ENCODE peak calls at places on chromosomes 6 and 20, in nine cellular contexts. A, D, W, F, B, Z, J, T and M are unnamed samples.

GRCh38 chr6:119215885-119216590 is 133.5 kb downstream of the MAN1A1 start:
- DNase-seq in A (no peak), D (no peak), W (no peak), F (no peak), B (no peak), Z (no peak), J (no peak), T (no peak), M (peak; percentile 71)

GRCh38 chr6:10136636-10137035 is 278.2 kb downstream of the TFAP2A start:
- DNase-seq in A (no peak), D (no peak), W (no peak), F (no peak), B (no peak), Z (no peak), J (no peak), T (no peak), M (no peak)

GRCh38 chr6:127343753-127344659 is 597 bp upstream of the ECHDC1 start:
- DNase-seq in A (no peak), D (peak; percentile 51), W (peak; percentile 18), F (peak; percentile 12), B (no peak), Z (no peak), J (no peak), T (no peak), M (peak; percentile 54)

GRCh38 chr20:62788607-62789006 is 7.7 kb upstream of the MRGBP start:
- DNase-seq in A (no peak), D (no peak), W (no peak), F (no peak), B (no peak), Z (no peak), J (no peak), T (no peak), M (peak; percentile 30)

GRCh38 chr20:31883829-31884228 is 13.4 kb downstream of the TTLL9 start:
- DNase-seq in A (no peak), D (no peak), W (no peak), F (no peak), B (no peak), Z (no peak), J (no peak), T (no peak), M (no peak)

GRCh38 chr6:147448212-147448611 is 60.3 kb upstream of the SAMD5 start:
- DNase-seq in A (no peak), D (peak; percentile 41), W (peak; percentile 16), F (peak; percentile 58), B (no peak), Z (no peak), J (peak; percentile 56), T (peak; percentile 26), M (no peak)

GRCh38 chr20:54698373-54698772 is 223.0 kb downstream of the DOK5 start:
- DNase-seq in A (no peak), D (no peak), W (no peak), F (no peak), B (no peak), Z (no peak), J (no peak), T (no peak), M (no peak)

GRCh38 chr20:10111144-10111771 is 76.5 kb downstream of the ANKEF1 start:
- DNase-seq in A (peak; percentile 72), D (no peak), W (no peak), F (peak; percentile 67), B (no peak), Z (no peak), J (peak; percentile 44), T (no peak), M (no peak)

GRCh38 chr6:87541726-87542125 is 48.1 kb downstream of the RARS2 start:
- DNase-seq in A (no peak), D (no peak), W (no peak), F (no peak), B (no peak), Z (no peak), J (no peak), T (no peak), M (no peak)

GRCh38 chr20:61757678-61758555 is 307.8 kb downstream of the TAF4 start:
- DNase-seq in A (peak; percentile 24), D (no peak), W (no peak), F (no peak), B (no peak), Z (no peak), J (no peak), T (no peak), M (no peak)

GRCh38 chr20:383889-384288 is 3.3 kb downstream of the TRIB3 start:
- DNase-seq in A (no peak), D (no peak), W (no peak), F (no peak), B (no peak), Z (no peak), J (no peak), T (no peak), M (no peak)

GRCh38 chr20:14543040-14543439 is 205.6 kb upstream of the FLRT3 start:
- DNase-seq in A (no peak), D (no peak), W (no peak), F (no peak), B (no peak), Z (no peak), J (no peak), T (no peak), M (no peak)

GRCh38 chr6:151682922-151683321 is 124.6 kb upstream of the ESR1 start:
- DNase-seq in A (no peak), D (no peak), W (no peak), F (no peak), B (peak; percentile 29), Z (no peak), J (no peak), T (no peak), M (no peak)

GRCh38 chr20:14902432-14903089 is 565.1 kb upstream of the FLRT3 start:
- DNase-seq in A (no peak), D (peak; percentile 38), W (no peak), F (no peak), B (no peak), Z (no peak), J (no peak), T (no peak), M (no peak)

GRCh38 chr6:31037692-31038091 is 27.4 kb downstream of the MUC22 start:
- DNase-seq in A (no peak), D (no peak), W (no peak), F (no peak), B (no peak), Z (no peak), J (no peak), T (peak; percentile 30), M (no peak)

GRCh38 chr6:37239950-37240713 is 17.4 kb upstream of the TBC1D22B start:
- DNase-seq in A (peak; percentile 85), D (peak; percentile 91), W (peak; percentile 92), F (peak; percentile 83), B (peak; percentile 97), Z (peak; percentile 65), J (peak; percentile 87), T (peak; percentile 87), M (peak; percentile 89)

GRCh38 chr20:19649041-19649440 is 109.0 kb upstream of the RIN2 start:
- DNase-seq in A (no peak), D (no peak), W (no peak), F (no peak), B (peak; percentile 89), Z (no peak), J (no peak), T (no peak), M (no peak)

GRCh38 chr20:63500902-63501817 is 2.3 kb upstream of the EEF1A2 start:
- DNase-seq in A (no peak), D (no peak), W (no peak), F (no peak), B (no peak), Z (no peak), J (no peak), T (no peak), M (no peak)

GRCh38 chr20:32167552-32167951 is 40.0 kb downstream of the PLAGL2 start:
- DNase-seq in A (peak; percentile 7), D (no peak), W (no peak), F (no peak), B (no peak), Z (no peak), J (no peak), T (no peak), M (no peak)

GRCh38 chr6:106324726-106325335 is 729 bp downstream of the ATG5 start:
- DNase-seq in A (no peak), D (peak; percentile 30), W (no peak), F (no peak), B (no peak), Z (no peak), J (no peak), T (no peak), M (no peak)

GRCh38 chr6:38436726-38437465 is 202.8 kb downstream of the BTBD9 start:
- DNase-seq in A (no peak), D (no peak), W (no peak), F (no peak), B (no peak), Z (no peak), J (no peak), T (no peak), M (no peak)

GRCh38 chr6:156992396-156992795 is 215.2 kb downstream of the ARID1B start:
- DNase-seq in A (no peak), D (no peak), W (no peak), F (peak; percentile 17), B (no peak), Z (no peak), J (no peak), T (no peak), M (peak; percentile 29)

GRCh38 chr20:41998539-41999341 is 380.6 kb upstream of the CHD6 start:
- DNase-seq in A (no peak), D (no peak), W (no peak), F (no peak), B (peak; percentile 77), Z (no peak), J (no peak), T (no peak), M (no peak)

GRCh38 chr6:163021054-163021453 is 293.3 kb downstream of the PACRG start:
- DNase-seq in A (no peak), D (no peak), W (no peak), F (no peak), B (no peak), Z (no peak), J (no peak), T (no peak), M (no peak)
- TF ChIP-seq POLR2A in A (no peak), D (no peak), W (no peak), F (no peak), B (no peak), Z (no peak), J (no peak), T (no peak), M (no peak)

GRCh38 chr6:125956506-125957390 is at the start of gene HINT3:
- DNase-seq in A (peak; percentile 99), D (peak; percentile 99), W (peak; percentile 99), F (peak; percentile 98), B (peak; percentile 99), Z (peak; percentile 95), J (peak; percentile 99), T (peak; percentile 99), M (peak; percentile 99)
- TF ChIP-seq POLR2A in A (peak; percentile 43), D (peak; percentile 89), W (no peak), F (peak; percentile 77), B (no peak), Z (peak; percentile 69), J (peak; percentile 6), T (peak; percentile 77), M (peak; percentile 85)

GRCh38 chr20:34872604-34873224 is at the start of gene GGT7:
- DNase-seq in A (peak; percentile 91), D (peak; percentile 81), W (peak; percentile 87), F (peak; percentile 92), B (peak; percentile 93), Z (peak; percentile 59), J (peak; percentile 89), T (peak; percentile 93), M (peak; percentile 82)
- TF ChIP-seq POLR2A in A (no peak), D (no peak), W (no peak), F (peak; percentile 71), B (peak; percentile 50), Z (peak; percentile 37), J (no peak), T (peak; percentile 63), M (peak; percentile 22)

GRCh38 chr6:16760536-16761468 is at the start of gene ATXN1:
- DNase-seq in A (peak; percentile 78), D (peak; percentile 59), W (peak; percentile 70), F (peak; percentile 72), B (no peak), Z (peak; percentile 39), J (peak; percentile 62), T (peak; percentile 63), M (peak; percentile 22)
- TF ChIP-seq POLR2A in A (no peak), D (peak; percentile 19), W (no peak), F (peak; percentile 83), B (no peak), Z (peak; percentile 43), J (peak; percentile 44), T (peak; percentile 69), M (no peak)